ENCODE peak calls at places on chromosomes 2 and 18, in ten cellular contexts. M is GM12865, Z is vagina, P is GM13976, X is neural crest cell, E is progenitor cell of endocrine pancreas, D is HepG2, V is PC-3, G is astrocyte of the spinal cord, C is fibroblast of the aortic adventitia. Q is an unnamed sample.

GRCh38 chr2:120424274-120424796 is 78.4 kb downstream of the INHBB start:
- DNase-seq in M (no peak), Z (no peak), P (no peak), X (no peak), E (no peak), D (no peak), V (no peak), G (no peak), C (no peak), Q (no peak)

GRCh38 chr2:217685255-217685605 is 317.6 kb downstream of the TNS1 start:
- DNase-seq in M (no peak), Z (no peak), P (no peak), X (no peak), E (no peak), D (peak; percentile 65), V (peak; percentile 92), G (peak; percentile 90), C (peak; percentile 97), Q (no peak)

GRCh38 chr2:29844713-29845320 is 76.6 kb downstream of the ALK start:
- DNase-seq in M (no peak), Z (no peak), P (no peak), X (no peak), E (no peak), D (no peak), V (peak; percentile 72), G (peak; percentile 3), C (peak; percentile 3), Q (no peak)

GRCh38 chr18:63725682-63726480 is 23.1 kb downstream of the SERPINB11 start:
- DNase-seq in M (no peak), Z (no peak), P (no peak), X (no peak), E (no peak), D (no peak), V (no peak), G (peak; percentile 63), C (no peak), Q (no peak)

GRCh38 chr2:82342351-82342750 is 2037.8 kb upstream of the LRRTM1 start:
- DNase-seq in M (no peak), Z (no peak), P (no peak), X (no peak), E (no peak), D (no peak), V (peak; percentile 51), G (no peak), C (no peak), Q (no peak)

GRCh38 chr2:72015281-72015680 is 132.4 kb downstream of the CYP26B1 start:
- DNase-seq in M (no peak), Z (no peak), P (no peak), X (no peak), E (no peak), D (no peak), V (no peak), G (no peak), C (peak; percentile 20), Q (no peak)

GRCh38 chr2:43049836-43050796 is 176.3 kb downstream of the ZFP36L2 start:
- DNase-seq in M (no peak), Z (no peak), P (no peak), X (no peak), E (no peak), D (no peak), V (no peak), G (no peak), C (no peak), Q (no peak)

GRCh38 chr18:79405019-79405780 is 9.5 kb downstream of the NFATC1 start:
- DNase-seq in M (no peak), Z (no peak), P (no peak), X (no peak), E (no peak), D (no peak), V (no peak), G (no peak), C (no peak), Q (no peak)

GRCh38 chr2:133837441-133838090 is 269.3 kb upstream of the NCKAP5 start:
- DNase-seq in M (no peak), Z (no peak), P (no peak), X (no peak), E (no peak), D (no peak), V (peak; percentile 30), G (peak; percentile 32), C (peak; percentile 54), Q (no peak)

GRCh38 chr2:56682397-56682760 is 498.6 kb downstream of the CCDC85A start:
- DNase-seq in M (no peak), Z (no peak), P (no peak), X (no peak), E (no peak), D (no peak), V (no peak), G (peak; percentile 17), C (peak; percentile 46), Q (no peak)

GRCh38 chr18:46407471-46408166 is 249.4 kb downstream of the LOXHD1 start:
- DNase-seq in M (no peak), Z (no peak), P (no peak), X (no peak), E (no peak), D (no peak), V (no peak), G (peak; percentile 25), C (peak; percentile 41), Q (no peak)

GRCh38 chr18:46393961-46394360 is 263.1 kb downstream of the LOXHD1 start:
- DNase-seq in M (no peak), Z (no peak), P (no peak), X (no peak), E (no peak), D (no peak), V (no peak), G (no peak), C (no peak), Q (no peak)

GRCh38 chr18:3478262-3478978 is 28.4 kb downstream of the TGIF1 start:
- DNase-seq in M (no peak), Z (no peak), P (no peak), X (no peak), E (no peak), D (no peak), V (peak; percentile 49), G (no peak), C (peak; percentile 87), Q (no peak)

GRCh38 chr2:109529532-109530449 is 84.0 kb downstream of the SEPTIN10 start:
- DNase-seq in M (no peak), Z (no peak), P (no peak), X (no peak), E (no peak), D (no peak), V (no peak), G (no peak), C (no peak), Q (no peak)

GRCh38 chr2:121721926-121722325 is 14.7 kb downstream of the NIFK start:
- DNase-seq in M (no peak), Z (no peak), P (no peak), X (no peak), E (no peak), D (no peak), V (peak; percentile 80), G (peak; percentile 52), C (peak; percentile 91), Q (no peak)

GRCh38 chr2:163191372-163191771 is 352.8 kb upstream of the KCNH7 start:
- DNase-seq in M (peak; percentile 31), Z (no peak), P (peak; percentile 24), X (peak; percentile 18), E (no peak), D (peak; percentile 24), V (peak; percentile 61), G (peak; percentile 61), C (peak; percentile 77), Q (no peak)
- TF ChIP-seq CTCF in M (peak; percentile 34), Z (peak; percentile 30), P (peak; percentile 16), X (peak; percentile 89), E (peak; percentile 81), D (peak; percentile 65), V (peak; percentile 82), G (peak; percentile 72), C (peak; percentile 64), Q (no peak)

GRCh38 chr2:107132746-107133145 is 246.8 kb upstream of the ST6GAL2 start:
- DNase-seq in M (no peak), Z (no peak), P (no peak), X (no peak), E (no peak), D (no peak), V (no peak), G (no peak), C (no peak), Q (no peak)

GRCh38 chr2:107137711-107138110 is 251.7 kb upstream of the ST6GAL2 start:
- DNase-seq in M (no peak), Z (no peak), P (no peak), X (no peak), E (no peak), D (no peak), V (no peak), G (no peak), C (no peak), Q (no peak)

GRCh38 chr2:107133412-107133811 is 247.4 kb upstream of the ST6GAL2 start:
- DNase-seq in M (no peak), Z (no peak), P (no peak), X (no peak), E (no peak), D (no peak), V (no peak), G (no peak), C (no peak), Q (no peak)

GRCh38 chr2:107132141-107132540 is 246.2 kb upstream of the ST6GAL2 start:
- DNase-seq in M (peak; percentile 8), Z (no peak), P (peak; percentile 16), X (no peak), E (no peak), D (no peak), V (no peak), G (no peak), C (no peak), Q (no peak)

DNA sequence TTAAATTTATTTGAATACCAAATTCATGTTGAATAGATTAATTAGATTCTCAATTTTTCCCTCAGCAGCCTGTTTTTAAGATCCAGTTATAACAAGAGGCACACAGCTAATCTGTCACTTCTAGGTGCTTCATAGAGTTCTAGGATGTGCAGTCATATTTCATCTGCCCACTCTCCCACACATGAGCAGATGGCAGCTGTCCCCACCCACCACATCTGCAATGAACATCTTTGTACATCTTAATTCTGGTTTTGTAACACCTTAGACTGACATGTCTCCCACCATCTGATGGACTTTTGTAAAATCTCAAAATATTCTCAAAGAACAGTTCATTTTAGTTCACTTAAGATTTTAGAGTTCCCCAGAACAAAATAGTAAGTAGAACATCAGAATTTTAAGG is 250.8 kb upstream of the ST6GAL2 start:
- DNase-seq in M (no peak), Z (no peak), P (no peak), X (no peak), E (no peak), D (no peak), V (no peak), G (no peak), C (no peak), Q (no peak)
- TF ChIP-seq CTCF in M (no peak), Z (no peak), P (no peak), X (no peak), E (no peak), D (no peak), V (no peak), G (no peak), C (no peak), Q (no peak)

GRCh38 chr18:42274488-42275137 is 319.6 kb downstream of the PIK3C3 start:
- DNase-seq in M (peak; percentile 23), Z (no peak), P (peak; percentile 25), X (no peak), E (no peak), D (peak; percentile 62), V (peak; percentile 6), G (peak; percentile 33), C (peak; percentile 45), Q (no peak)
- TF ChIP-seq CTCF in M (no peak), Z (no peak), P (peak; percentile 7), X (peak; percentile 45), E (peak; percentile 48), D (peak; percentile 56), V (peak; percentile 45), G (no peak), C (peak; percentile 27), Q (no peak)

GRCh38 chr2:168948621-168949212 is 47.6 kb downstream of the G6PC2 start:
- DNase-seq in M (peak; percentile 5), Z (no peak), P (no peak), X (no peak), E (no peak), D (peak; percentile 13), V (peak; percentile 60), G (no peak), C (peak; percentile 11), Q (no peak)
- TF ChIP-seq CTCF in M (peak; percentile 62), Z (no peak), P (peak; percentile 42), X (peak; percentile 65), E (peak; percentile 54), D (peak; percentile 62), V (peak; percentile 84), G (peak; percentile 64), C (peak; percentile 56), Q (peak; percentile 77)

Q was measured in natural killer cell.